ENCODE peak calls at places on chromosomes 5 and 9, in ten cellular contexts. S, X, C, M, I, T, W, D, Q and E are unnamed samples.

GRCh38 chr9:89153618-89154017 is 25.0 kb downstream of the SHC3 start:
- DNase-seq in S (no peak), X (peak), C (no peak), M (no peak), I (no peak), T (no peak), W (no peak), D (no peak), Q (peak), E (no peak)

GRCh38 chr9:138103824-138104206 is 226.2 kb downstream of the CACNA1B start:
- DNase-seq in S (peak), X (peak), C (peak), M (no peak), I (no peak), T (peak), W (no peak), D (no peak), Q (no peak), E (no peak)

GRCh38 chr5:42583322-42583721 is 160.1 kb downstream of the GHR start:
- DNase-seq in S (peak), X (no peak), C (no peak), M (no peak), I (peak), T (no peak), W (peak), D (peak), Q (no peak), E (peak)

GRCh38 chr5:231661-232060 is 13.5 kb downstream of the SDHA start:
- DNase-seq in S (no peak), X (no peak), C (no peak), M (no peak), I (no peak), T (no peak), W (no peak), D (no peak), Q (no peak), E (no peak)

GRCh38 chr5:151104795-151105194 is 24.0 kb upstream of the TNIP1 start:
- DNase-seq in S (peak), X (peak), C (no peak), M (peak), I (no peak), T (no peak), W (no peak), D (peak), Q (no peak), E (peak)

GRCh38 chr9:125540497-125540896 is 166.5 kb downstream of the MAPKAP1 start:
- DNase-seq in S (no peak), X (no peak), C (no peak), M (no peak), I (no peak), T (no peak), W (no peak), D (no peak), Q (peak), E (no peak)

GRCh38 chr9:2846115-2846514 is 2.2 kb upstream of the PUM3 start:
- DNase-seq in S (no peak), X (no peak), C (no peak), M (no peak), I (no peak), T (no peak), W (no peak), D (no peak), Q (no peak), E (no peak)

GRCh38 chr5:60794691-60795090 is 49.4 kb downstream of the ELOVL7 start:
- DNase-seq in S (no peak), X (no peak), C (no peak), M (no peak), I (no peak), T (no peak), W (no peak), D (no peak), Q (no peak), E (no peak)

GRCh38 chr5:64646169-64646568 is 44.1 kb upstream of the SHISAL2B start:
- DNase-seq in S (no peak), X (no peak), C (no peak), M (no peak), I (no peak), T (no peak), W (no peak), D (no peak), Q (no peak), E (no peak)

GRCh38 chr5:123304777-123305316 is 118.4 kb downstream of the CEP120 start:
- DNase-seq in S (no peak), X (no peak), C (no peak), M (no peak), I (no peak), T (no peak), W (no peak), D (no peak), Q (no peak), E (no peak)

GRCh38 chr5:151632524-151632923 is 41.4 kb upstream of the FAT2 start:
- DNase-seq in S (no peak), X (no peak), C (no peak), M (no peak), I (peak), T (no peak), W (no peak), D (no peak), Q (no peak), E (peak)

GRCh38 chr5:126852916-126853315 is 76.0 kb downstream of the LMNB1 start:
- DNase-seq in S (no peak), X (no peak), C (no peak), M (no peak), I (no peak), T (no peak), W (no peak), D (no peak), Q (no peak), E (no peak)
- H3K4me3 ChIP-seq in S (no peak), X (no peak), C (no peak), M (no peak), I (no peak), T (no peak), W (peak), D (no peak), Q (no peak), E (no peak)

GRCh38 chr9:129570450-129571297 is 50.2 kb downstream of the C9orf50 start:
- DNase-seq in S (no peak), X (peak), C (peak), M (peak), I (peak), T (no peak), W (no peak), D (peak), Q (peak), E (peak)
- H3K27ac ChIP-seq in S (peak), X (peak), C (peak), M (peak), I (peak), T (peak), W (peak), D (peak), Q (peak), E (peak)

DNA sequence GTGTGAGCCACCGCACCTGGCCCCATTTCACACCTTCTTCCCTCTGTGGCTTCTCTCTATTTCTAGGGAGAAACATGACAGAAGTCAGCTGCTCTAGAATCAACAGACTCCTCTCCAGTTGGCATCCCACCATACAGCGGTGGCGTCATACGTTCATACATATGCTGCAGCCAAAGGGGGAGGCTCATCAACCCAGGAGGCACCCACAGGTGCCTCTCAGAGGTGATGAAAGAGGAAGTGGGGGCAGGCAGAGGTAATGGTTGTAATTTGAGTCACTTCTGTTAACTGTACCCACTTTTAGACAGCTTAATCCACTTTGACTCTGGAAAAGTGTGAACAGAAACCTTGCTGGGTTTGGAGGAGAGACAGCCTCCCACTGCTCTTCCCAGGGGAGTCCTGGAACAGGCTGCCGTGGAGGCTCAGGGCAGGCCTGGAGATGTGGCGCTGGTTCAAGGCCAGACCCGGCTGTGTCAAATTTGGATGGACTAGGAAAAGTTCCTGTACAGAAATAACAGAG is 47.3 kb upstream of the SUB1 start:
- DNase-seq in S (no peak), X (no peak), C (no peak), M (no peak), I (peak), T (no peak), W (no peak), D (no peak), Q (no peak), E (peak)
- H3K4me3 ChIP-seq in S (no peak), X (no peak), C (no peak), M (no peak), I (no peak), T (no peak), W (no peak), D (no peak), Q (no peak), E (no peak)

GRCh38 chr5:137486707-137487106 is 12.4 kb downstream of the SPOCK1 start:
- DNase-seq in S (no peak), X (peak), C (no peak), M (no peak), I (peak), T (no peak), W (no peak), D (peak), Q (no peak), E (no peak)
- H3K27ac ChIP-seq in S (no peak), X (no peak), C (no peak), M (no peak), I (no peak), T (no peak), W (no peak), D (peak), Q (no peak), E (no peak)

GRCh38 chr5:131254741-131255140 is 9.1 kb upstream of the CDC42SE2 start:
- DNase-seq in S (no peak), X (no peak), C (no peak), M (no peak), I (no peak), T (no peak), W (no peak), D (no peak), Q (no peak), E (no peak)

GRCh38 chr5:131259326-131259725 is 4.5 kb upstream of the CDC42SE2 start:
- DNase-seq in S (no peak), X (no peak), C (no peak), M (no peak), I (no peak), T (no peak), W (no peak), D (no peak), Q (no peak), E (no peak)

GRCh38 chr5:131252824-131253171 is 11.1 kb upstream of the CDC42SE2 start:
- DNase-seq in S (peak), X (no peak), C (no peak), M (peak), I (peak), T (peak), W (peak), D (peak), Q (no peak), E (peak)

GRCh38 chr5:131258733-131259132 is 5.1 kb upstream of the CDC42SE2 start:
- DNase-seq in S (no peak), X (no peak), C (no peak), M (no peak), I (no peak), T (no peak), W (no peak), D (no peak), Q (peak), E (no peak)

GRCh38 chr5:131256507-131256823 is 7.4 kb upstream of the CDC42SE2 start:
- DNase-seq in S (no peak), X (no peak), C (no peak), M (no peak), I (no peak), T (no peak), W (no peak), D (no peak), Q (no peak), E (no peak)
- H3K4me3 ChIP-seq in S (no peak), X (no peak), C (no peak), M (no peak), I (no peak), T (no peak), W (peak), D (no peak), Q (no peak), E (no peak)

GRCh38 chr9:82346040-82346439 is 357.5 kb downstream of the SPATA31D1 start:
- DNase-seq in S (no peak), X (no peak), C (no peak), M (no peak), I (no peak), T (no peak), W (no peak), D (no peak), Q (no peak), E (no peak)

DNA sequence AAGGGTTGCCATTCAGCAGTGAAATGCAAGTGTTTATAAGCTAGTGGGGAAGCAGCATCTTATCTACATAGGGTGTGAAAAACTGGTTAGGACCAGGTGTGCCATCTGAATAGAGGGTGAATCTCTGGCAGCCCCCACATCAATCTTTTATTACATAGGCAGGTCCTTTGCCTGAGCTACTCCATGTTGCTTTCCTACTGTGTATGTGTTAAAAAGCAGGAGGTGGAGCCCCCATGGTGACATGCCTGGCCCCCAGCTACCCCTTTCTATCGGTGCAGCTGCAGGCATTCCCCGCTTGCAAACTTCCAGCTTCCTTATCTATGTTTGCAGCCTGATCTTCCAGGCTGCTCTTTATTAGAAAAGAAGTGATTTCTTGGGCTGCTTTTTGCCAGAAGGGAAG is 353.5 kb downstream of the SPATA31D1 start:
- DNase-seq in S (no peak), X (no peak), C (no peak), M (no peak), I (no peak), T (no peak), W (no peak), D (no peak), Q (no peak), E (no peak)
- H3K27ac ChIP-seq in S (no peak), X (no peak), C (no peak), M (no peak), I (no peak), T (no peak), W (no peak), D (no peak), Q (no peak), E (no peak)

GRCh38 chr9:107142896-107143603 is 140.0 kb upstream of the RAD23B start:
- DNase-seq in S (peak), X (no peak), C (no peak), M (no peak), I (no peak), T (no peak), W (no peak), D (peak), Q (no peak), E (no peak)

GRCh38 chr9:107141967-107142366 is 141.1 kb upstream of the RAD23B start:
- DNase-seq in S (no peak), X (no peak), C (no peak), M (no peak), I (no peak), T (no peak), W (no peak), D (no peak), Q (no peak), E (no peak)

GRCh38 chr9:107138261-107138992 is 144.7 kb upstream of the RAD23B start:
- DNase-seq in S (no peak), X (no peak), C (no peak), M (no peak), I (no peak), T (no peak), W (no peak), D (no peak), Q (no peak), E (no peak)

GRCh38 chr9:107144475-107144874 is 138.6 kb upstream of the RAD23B start:
- DNase-seq in S (no peak), X (no peak), C (no peak), M (no peak), I (no peak), T (no peak), W (no peak), D (no peak), Q (no peak), E (no peak)

GRCh38 chr9:107142430-107142829 is 140.6 kb upstream of the RAD23B start:
- DNase-seq in S (no peak), X (no peak), C (no peak), M (no peak), I (no peak), T (no peak), W (no peak), D (no peak), Q (no peak), E (peak)
- H3K4me3 ChIP-seq in S (no peak), X (no peak), C (no peak), M (no peak), I (no peak), T (no peak), W (no peak), D (no peak), Q (no peak), E (no peak)

DNA sequence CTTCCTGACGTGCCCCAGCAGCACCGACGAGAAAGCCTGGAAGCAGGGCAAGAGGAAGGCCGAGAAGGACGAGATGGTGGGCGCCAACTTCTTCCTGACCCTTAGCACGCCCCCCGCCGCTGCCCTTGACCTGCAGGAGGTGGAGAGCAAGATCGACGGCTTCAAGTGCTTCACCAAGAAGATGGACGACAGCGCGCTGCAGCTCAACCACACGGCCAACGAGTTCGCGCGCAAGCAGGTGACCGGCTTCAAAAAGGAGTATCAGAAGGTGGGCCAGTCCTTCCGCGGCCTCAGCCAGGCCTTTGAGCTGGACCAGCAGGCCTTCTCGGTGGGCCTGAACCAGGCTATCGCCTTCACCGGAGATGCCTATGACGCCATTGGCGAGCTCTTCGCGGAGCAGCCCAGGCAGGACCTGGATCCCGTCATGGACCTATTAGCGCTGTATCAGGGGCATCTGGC is 1.6 kb downstream of the SNX18 start:
- DNase-seq in S (no peak), X (no peak), C (peak), M (peak), I (peak), T (no peak), W (no peak), D (no peak), Q (no peak), E (peak)
- H3K27ac ChIP-seq in S (peak), X (peak), C (peak), M (peak), I (peak), T (peak), W (no peak), D (peak), Q (no peak), E (no peak)

GRCh38 chr5:176144508-176144907 is 93.7 kb upstream of the SIMC1 start:
- DNase-seq in S (no peak), X (no peak), C (no peak), M (no peak), I (no peak), T (no peak), W (no peak), D (no peak), Q (no peak), E (no peak)
- H3K4me3 ChIP-seq in S (no peak), X (no peak), C (no peak), M (no peak), I (no peak), T (no peak), W (no peak), D (no peak), Q (no peak), E (no peak)